ENCODE peak calls at places on chromosome 13, in nine cellular contexts. O is cardiac fibroblast; W is neural crest cell; B is cardiac muscle cell; Y is lower leg skin; Z is fibroblast of the aortic adventitia; I is CD8-positive, alpha-beta T cell; E is lower lobe of right lung; C is IMR-90. H is an unnamed sample.

GRCh38 chr13:73224708-73225107 is 165.9 kb downstream of the KLF5 start:
- DNase-seq in O (no peak), W (no peak), B (peak), Y (no peak), Z (peak), I (no peak), E (no peak), C (peak), H (no peak)

GRCh38 chr13:38530492-38530891 is 156.4 kb upstream of the FREM2 start:
- DNase-seq in O (peak), W (no peak), B (peak), Y (no peak), Z (peak), I (no peak), E (no peak), C (peak), H (no peak)

GRCh38 chr13:76489299-76489698 is 396.9 kb downstream of the KCTD12 start:
- DNase-seq in O (no peak), W (no peak), B (no peak), Y (no peak), Z (no peak), I (no peak), E (no peak), C (no peak), H (no peak)

GRCh38 chr13:26200811-26201210 is 21.3 kb downstream of the RNF6 start:
- DNase-seq in O (no peak), W (no peak), B (no peak), Y (no peak), Z (no peak), I (no peak), E (no peak), C (no peak), H (no peak)

GRCh38 chr13:48562296-48563066 is 29.6 kb upstream of the RCBTB2 start:
- DNase-seq in O (no peak), W (no peak), B (no peak), Y (no peak), Z (no peak), I (peak), E (no peak), C (no peak), H (no peak)

GRCh38 chr13:43238341-43239083 is 215.1 kb downstream of the DNAJC15 start:
- DNase-seq in O (no peak), W (no peak), B (no peak), Y (no peak), Z (no peak), I (no peak), E (no peak), C (no peak), H (no peak)

GRCh38 chr13:99386911-99387788 is 80.0 kb upstream of the GPR183 start:
- DNase-seq in O (peak), W (peak), B (peak), Y (peak), Z (no peak), I (peak), E (peak), C (no peak), H (peak)

GRCh38 chr13:64847767-64848166 is 2382.4 kb downstream of the PCDH9 start:
- DNase-seq in O (no peak), W (no peak), B (no peak), Y (no peak), Z (no peak), I (no peak), E (no peak), C (no peak), H (no peak)

GRCh38 chr13:28574617-28575142 is 79.8 kb upstream of the FLT1 start:
- DNase-seq in O (peak), W (no peak), B (peak), Y (no peak), Z (peak), I (no peak), E (no peak), C (peak), H (peak)

GRCh38 chr13:24683833-24684599 is 3.8 kb downstream of the ATP12A start:
- DNase-seq in O (peak), W (peak), B (peak), Y (no peak), Z (peak), I (peak), E (peak), C (peak), H (no peak)

GRCh38 chr13:43785681-43786471 is 896 bp downstream of the ENOX1 start:
- DNase-seq in O (peak), W (peak), B (peak), Y (peak), Z (peak), I (no peak), E (peak), C (peak), H (no peak)

GRCh38 chr13:65342938-65343337 is 1887.2 kb downstream of the PCDH9 start:
- DNase-seq in O (peak), W (no peak), B (peak), Y (no peak), Z (no peak), I (no peak), E (no peak), C (peak), H (no peak)

GRCh38 chr13:48976677-48977625 is 1.2 kb downstream of the FNDC3A start:
- DNase-seq in O (peak), W (no peak), B (no peak), Y (no peak), Z (peak), I (no peak), E (no peak), C (no peak), H (no peak)

GRCh38 chr13:112990783-112991182 is 21.8 kb downstream of the MCF2L start:
- DNase-seq in O (no peak), W (no peak), B (no peak), Y (no peak), Z (no peak), I (no peak), E (no peak), C (no peak), H (no peak)

GRCh38 chr13:82627183-82627582 is 1255.1 kb downstream of the SLITRK1 start:
- DNase-seq in O (no peak), W (no peak), B (no peak), Y (no peak), Z (peak), I (no peak), E (no peak), C (peak), H (no peak)

GRCh38 chr13:45084515-45084914 is 35.8 kb upstream of the GTF2F2 start:
- DNase-seq in O (no peak), W (no peak), B (no peak), Y (no peak), Z (no peak), I (no peak), E (no peak), C (no peak), H (no peak)

GRCh38 chr13:79369226-79369625 is 36.8 kb downstream of the RBM26 start:
- DNase-seq in O (no peak), W (no peak), B (no peak), Y (no peak), Z (no peak), I (no peak), E (no peak), C (no peak), H (no peak)
- TF ChIP-seq CTCF in O (no peak), W (no peak), B (no peak), Y (no peak), Z (no peak), I (no peak), E (no peak), C (no peak), H (no peak)

DNA sequence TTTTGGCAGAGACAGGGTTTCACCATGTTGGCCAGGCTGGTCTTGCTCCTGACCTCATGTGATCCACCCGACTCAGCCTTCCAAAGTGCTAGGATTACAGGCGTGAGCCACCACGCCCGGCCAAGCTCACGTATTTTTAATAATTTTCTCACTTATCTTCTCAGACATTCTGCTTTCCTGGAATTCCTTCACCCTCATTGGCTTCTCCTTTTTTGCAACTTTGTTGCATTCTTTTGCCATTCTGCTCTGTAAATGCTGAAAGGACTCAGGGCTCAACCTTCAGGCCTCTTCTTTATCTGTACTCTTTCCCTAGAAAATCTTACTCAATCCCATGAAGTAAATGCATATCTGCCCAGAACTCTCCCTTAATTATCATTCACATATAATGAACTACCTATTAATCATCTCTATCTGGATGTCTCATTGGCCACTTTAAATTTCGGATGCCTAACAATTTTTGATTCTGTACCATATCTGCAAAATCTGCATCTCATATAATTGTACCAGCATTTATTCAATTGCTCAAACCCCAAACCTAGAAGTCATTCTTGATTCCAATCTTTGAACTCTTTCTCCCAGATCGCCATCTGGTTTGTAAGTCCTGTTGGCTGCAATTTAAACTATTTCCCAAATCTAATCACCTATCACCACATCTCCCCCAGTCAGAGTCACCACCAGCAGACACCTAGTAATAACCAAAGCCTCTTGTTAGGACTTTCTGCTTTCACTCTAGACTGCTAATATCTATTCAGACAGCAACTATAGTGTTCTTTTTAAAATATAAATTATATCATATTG is 18.2 kb upstream of the OXGR1 start:
- DNase-seq in O (no peak), W (no peak), B (no peak), Y (no peak), Z (no peak), I (no peak), E (no peak), C (no peak), H (no peak)
- TF ChIP-seq CTCF in O (no peak), W (no peak), B (no peak), Y (no peak), Z (no peak), I (no peak), E (no peak), C (no peak), H (no peak)

GRCh38 chr13:93789058-93789457 is 562.5 kb downstream of the GPC6 start:
- DNase-seq in O (no peak), W (no peak), B (no peak), Y (no peak), Z (no peak), I (no peak), E (no peak), C (no peak), H (no peak)
- TF ChIP-seq CTCF in O (no peak), W (no peak), B (no peak), Y (no peak), Z (no peak), I (no peak), E (no peak), C (no peak), H (no peak)

GRCh38 chr13:22278336-22278929 is 607.6 kb downstream of the FGF9 start:
- DNase-seq in O (peak), W (peak), B (peak), Y (no peak), Z (peak), I (peak), E (no peak), C (peak), H (no peak)
- TF ChIP-seq CTCF in O (no peak), W (peak), B (peak), Y (no peak), Z (peak), I (peak), E (peak), C (peak), H (peak)

GRCh38 chr13:31012285-31013024 is 80.0 kb downstream of the TEX26 start:
- DNase-seq in O (peak), W (no peak), B (peak), Y (peak), Z (peak), I (no peak), E (no peak), C (peak), H (no peak)
- TF ChIP-seq CTCF in O (peak), W (peak), B (peak), Y (no peak), Z (peak), I (no peak), E (peak), C (peak), H (no peak)

DNA sequence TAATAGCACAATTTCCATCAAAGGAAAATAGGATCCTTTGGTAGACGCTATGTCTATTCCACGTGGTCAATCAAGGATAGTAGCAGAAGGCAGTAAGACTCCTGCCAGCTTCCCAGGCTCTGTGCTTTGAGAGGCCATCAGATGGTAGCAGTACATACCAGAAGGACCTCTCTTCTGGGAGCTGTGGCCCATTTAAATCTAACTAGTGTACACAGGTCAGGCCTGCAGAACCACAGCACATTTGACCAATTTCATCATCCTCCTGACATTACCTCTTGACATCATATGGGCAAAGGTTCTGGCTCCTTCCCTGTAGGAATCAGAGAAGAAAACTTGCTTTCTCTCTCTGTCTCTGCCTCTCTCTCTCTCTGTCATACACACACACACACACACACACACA is 229.6 kb upstream of the HTR2A start:
- DNase-seq in O (peak), W (no peak), B (peak), Y (no peak), Z (peak), I (no peak), E (no peak), C (no peak), H (no peak)
- TF ChIP-seq CTCF in O (peak), W (no peak), B (peak), Y (no peak), Z (peak), I (no peak), E (no peak), C (peak), H (no peak)

GRCh38 chr13:50594276-50594970 is 249.1 kb downstream of the DLEU7 start:
- DNase-seq in O (no peak), W (peak), B (no peak), Y (no peak), Z (no peak), I (no peak), E (no peak), C (no peak), H (no peak)
- TF ChIP-seq CTCF in O (no peak), W (no peak), B (no peak), Y (no peak), Z (no peak), I (no peak), E (no peak), C (no peak), H (no peak)

GRCh38 chr13:95704510-95704909 is 27.6 kb downstream of the DNAJC3 start:
- DNase-seq in O (no peak), W (no peak), B (peak), Y (no peak), Z (no peak), I (no peak), E (no peak), C (no peak), H (no peak)
- TF ChIP-seq CTCF in O (peak), W (peak), B (peak), Y (no peak), Z (no peak), I (no peak), E (no peak), C (no peak), H (peak)

GRCh38 chr13:109682534-109683244 is 103.7 kb downstream of the IRS2 start:
- DNase-seq in O (no peak), W (no peak), B (no peak), Y (no peak), Z (no peak), I (no peak), E (no peak), C (no peak), H (no peak)

GRCh38 chr13:109691689-109692088 is 94.7 kb downstream of the IRS2 start:
- DNase-seq in O (no peak), W (no peak), B (no peak), Y (no peak), Z (no peak), I (no peak), E (no peak), C (no peak), H (no peak)

GRCh38 chr13:109684084-109684835 is 102.1 kb downstream of the IRS2 start:
- DNase-seq in O (no peak), W (no peak), B (no peak), Y (no peak), Z (no peak), I (no peak), E (no peak), C (no peak), H (no peak)

GRCh38 chr13:109684836-109685602 is 101.4 kb downstream of the IRS2 start:
- DNase-seq in O (peak), W (no peak), B (peak), Y (no peak), Z (no peak), I (no peak), E (no peak), C (no peak), H (no peak)

DNA sequence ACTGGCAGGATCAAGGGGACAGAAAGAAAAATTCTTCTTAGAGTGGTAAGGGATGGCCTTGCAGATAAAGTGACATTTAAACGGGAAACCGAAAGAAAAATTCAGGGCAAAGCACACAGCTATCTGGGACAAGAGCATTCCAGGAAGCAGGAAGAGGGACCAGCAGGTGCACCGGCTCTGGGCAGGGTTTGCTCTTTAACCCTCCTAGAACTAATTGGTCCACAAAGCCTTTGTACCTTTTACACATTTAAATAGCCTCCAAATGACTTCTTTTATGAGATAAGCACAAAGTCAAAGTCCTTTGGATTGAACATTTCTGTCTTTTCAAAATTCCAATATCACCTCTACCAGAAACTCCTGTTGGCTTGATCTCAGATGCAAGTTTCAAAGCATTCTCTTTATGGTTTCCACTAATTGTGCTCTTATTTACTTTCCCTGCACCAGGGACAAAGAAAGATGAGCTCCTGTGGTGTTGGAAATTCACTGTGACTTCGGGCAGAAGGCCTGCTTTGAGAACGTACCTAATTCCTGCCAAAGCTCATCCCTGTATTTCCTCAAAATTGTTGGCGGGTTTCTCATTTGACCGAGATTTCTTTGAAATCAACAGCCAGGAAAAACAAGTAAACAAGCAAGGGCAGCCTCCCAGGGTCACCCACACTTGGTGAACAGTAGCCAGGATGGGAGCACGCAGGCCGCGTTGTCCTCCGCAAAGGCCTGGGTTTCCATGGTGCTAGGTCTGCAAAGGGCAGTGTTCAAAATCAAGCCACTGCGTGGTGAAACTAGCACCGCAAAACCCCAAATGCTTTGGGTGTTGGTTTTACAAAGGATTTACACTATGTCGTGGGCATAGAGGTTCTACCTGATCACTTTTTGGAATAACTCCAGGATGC is 98.6 kb downstream of the IRS2 start:
- DNase-seq in O (no peak), W (no peak), B (no peak), Y (no peak), Z (no peak), I (no peak), E (no peak), C (no peak), H (no peak)
- TF ChIP-seq CTCF in O (no peak), W (no peak), B (no peak), Y (no peak), Z (no peak), I (no peak), E (no peak), C (no peak), H (no peak)

H was measured in CD14-positive monocyte.